ENCODE peak calls at places on chromosome 10, in nine cellular contexts. One of them, this sample, is unnamed.

GRCh38 chr10:5442056-5442989 is 30.0 kb downstream of the NET1 start:
- DNase-seq in NCI-H460: peak; percentile 40
- DNase-seq in fibroblast of mammary gland: peak; percentile 68
- DNase-seq in effector memory CD4-positive, alpha-beta T cell: no peak
- DNase-seq in omental fat pad: no peak
- DNase-seq in cortex of kidney: no peak
- DNase-seq in activated T-helper 1 cell treated with anti-CD3 and anti-CD28 coated beads, Interleukin-12 subunit alpha, Interleukin-12 subunit beta, Interleukin-2, Interleukin-4 antibody, amounts not matched to agents 30 ng/mL and 10 ng/mL and 1 ng/mL, durations not matched to agents 14 hours and 24 hours and 36 hours: peak; percentile 27
- DNase-seq in stimulated activated CD8-positive, alpha-beta memory T cell treated with anti-CD3 and anti-CD28 coated beads, Interleukin-7, amount 100 ng/mL, for 4 hours: no peak
- DNase-seq in heart left ventricle: no peak
- DNase-seq in this sample: no peak

GRCh38 chr10:132185601-132186487 is 904 bp upstream of the DPYSL4 start:
- DNase-seq in omental fat pad: no peak
- DNase-seq in activated T-helper 1 cell treated with anti-CD3 and anti-CD28 coated beads, Interleukin-12 subunit alpha, Interleukin-12 subunit beta, Interleukin-2, Interleukin-4 antibody, amounts not matched to agents 30 ng/mL and 10 ng/mL and 1 ng/mL, durations not matched to agents 14 hours and 24 hours and 36 hours: peak; percentile 68
- DNase-seq in effector memory CD4-positive, alpha-beta T cell: peak; percentile 22
- DNase-seq in cortex of kidney: no peak
- DNase-seq in stimulated activated CD8-positive, alpha-beta memory T cell treated with anti-CD3 and anti-CD28 coated beads, Interleukin-7, amount 100 ng/mL, for 4 hours: peak; percentile 20
- DNase-seq in heart left ventricle: no peak
- DNase-seq in fibroblast of mammary gland: no peak
- DNase-seq in NCI-H460: no peak
- DNase-seq in this sample: peak; percentile 23

GRCh38 chr10:52615756-52616419 is 156.7 kb downstream of the MBL2 start:
- DNase-seq in stimulated activated CD8-positive, alpha-beta memory T cell treated with anti-CD3 and anti-CD28 coated beads, Interleukin-7, amount 100 ng/mL, for 4 hours: no peak
- DNase-seq in activated T-helper 1 cell treated with anti-CD3 and anti-CD28 coated beads, Interleukin-12 subunit alpha, Interleukin-12 subunit beta, Interleukin-2, Interleukin-4 antibody, amounts not matched to agents 30 ng/mL and 10 ng/mL and 1 ng/mL, durations not matched to agents 14 hours and 24 hours and 36 hours: no peak
- DNase-seq in omental fat pad: no peak
- DNase-seq in cortex of kidney: no peak
- DNase-seq in heart left ventricle: no peak
- DNase-seq in fibroblast of mammary gland: peak; percentile 9
- DNase-seq in NCI-H460: no peak
- DNase-seq in effector memory CD4-positive, alpha-beta T cell: no peak
- DNase-seq in this sample: no peak

GRCh38 chr10:132328738-132329137 is 3.3 kb upstream of the LRRC27 start:
- DNase-seq in effector memory CD4-positive, alpha-beta T cell: no peak
- DNase-seq in cortex of kidney: no peak
- DNase-seq in fibroblast of mammary gland: peak; percentile 57
- DNase-seq in NCI-H460: no peak
- DNase-seq in activated T-helper 1 cell treated with anti-CD3 and anti-CD28 coated beads, Interleukin-12 subunit alpha, Interleukin-12 subunit beta, Interleukin-2, Interleukin-4 antibody, amounts not matched to agents 30 ng/mL and 10 ng/mL and 1 ng/mL, durations not matched to agents 14 hours and 24 hours and 36 hours: no peak
- DNase-seq in omental fat pad: no peak
- DNase-seq in heart left ventricle: peak; percentile 38
- DNase-seq in stimulated activated CD8-positive, alpha-beta memory T cell treated with anti-CD3 and anti-CD28 coated beads, Interleukin-7, amount 100 ng/mL, for 4 hours: no peak
- DNase-seq in this sample: no peak

GRCh38 chr10:75528392-75528791 is 97.0 kb downstream of the LRMDA start:
- DNase-seq in cortex of kidney: no peak
- DNase-seq in fibroblast of mammary gland: peak; percentile 47
- DNase-seq in stimulated activated CD8-positive, alpha-beta memory T cell treated with anti-CD3 and anti-CD28 coated beads, Interleukin-7, amount 100 ng/mL, for 4 hours: no peak
- DNase-seq in heart left ventricle: no peak
- DNase-seq in NCI-H460: no peak
- DNase-seq in effector memory CD4-positive, alpha-beta T cell: no peak
- DNase-seq in omental fat pad: no peak
- DNase-seq in activated T-helper 1 cell treated with anti-CD3 and anti-CD28 coated beads, Interleukin-12 subunit alpha, Interleukin-12 subunit beta, Interleukin-2, Interleukin-4 antibody, amounts not matched to agents 30 ng/mL and 10 ng/mL and 1 ng/mL, durations not matched to agents 14 hours and 24 hours and 36 hours: no peak
- DNase-seq in this sample: no peak

GRCh38 chr10:27742926-27743735 is 2.5 kb downstream of the MKX start:
- DNase-seq in activated T-helper 1 cell treated with anti-CD3 and anti-CD28 coated beads, Interleukin-12 subunit alpha, Interleukin-12 subunit beta, Interleukin-2, Interleukin-4 antibody, amounts not matched to agents 30 ng/mL and 10 ng/mL and 1 ng/mL, durations not matched to agents 14 hours and 24 hours and 36 hours: no peak
- DNase-seq in heart left ventricle: no peak
- DNase-seq in omental fat pad: no peak
- DNase-seq in cortex of kidney: no peak
- DNase-seq in fibroblast of mammary gland: no peak
- DNase-seq in NCI-H460: no peak
- DNase-seq in effector memory CD4-positive, alpha-beta T cell: no peak
- DNase-seq in stimulated activated CD8-positive, alpha-beta memory T cell treated with anti-CD3 and anti-CD28 coated beads, Interleukin-7, amount 100 ng/mL, for 4 hours: no peak
- DNase-seq in this sample: no peak

GRCh38 chr10:133013478-133013877 is 71.1 kb upstream of the CFAP46 start:
- DNase-seq in heart left ventricle: peak; percentile 27
- DNase-seq in activated T-helper 1 cell treated with anti-CD3 and anti-CD28 coated beads, Interleukin-12 subunit alpha, Interleukin-12 subunit beta, Interleukin-2, Interleukin-4 antibody, amounts not matched to agents 30 ng/mL and 10 ng/mL and 1 ng/mL, durations not matched to agents 14 hours and 24 hours and 36 hours: no peak
- DNase-seq in NCI-H460: no peak
- DNase-seq in fibroblast of mammary gland: no peak
- DNase-seq in omental fat pad: no peak
- DNase-seq in cortex of kidney: no peak
- DNase-seq in effector memory CD4-positive, alpha-beta T cell: no peak
- DNase-seq in stimulated activated CD8-positive, alpha-beta memory T cell treated with anti-CD3 and anti-CD28 coated beads, Interleukin-7, amount 100 ng/mL, for 4 hours: no peak
- DNase-seq in this sample: no peak

GRCh38 chr10:132407846-132408278 is 10.9 kb downstream of the PWWP2B start:
- DNase-seq in fibroblast of mammary gland: no peak
- DNase-seq in omental fat pad: no peak
- DNase-seq in heart left ventricle: peak; percentile 44
- DNase-seq in NCI-H460: no peak
- DNase-seq in activated T-helper 1 cell treated with anti-CD3 and anti-CD28 coated beads, Interleukin-12 subunit alpha, Interleukin-12 subunit beta, Interleukin-2, Interleukin-4 antibody, amounts not matched to agents 30 ng/mL and 10 ng/mL and 1 ng/mL, durations not matched to agents 14 hours and 24 hours and 36 hours: no peak
- DNase-seq in effector memory CD4-positive, alpha-beta T cell: no peak
- DNase-seq in cortex of kidney: no peak
- DNase-seq in stimulated activated CD8-positive, alpha-beta memory T cell treated with anti-CD3 and anti-CD28 coated beads, Interleukin-7, amount 100 ng/mL, for 4 hours: no peak
- DNase-seq in this sample: no peak

GRCh38 chr10:120514035-120514620 is 57.1 kb downstream of the PLPP4 start:
- DNase-seq in NCI-H460: peak; percentile 9
- DNase-seq in heart left ventricle: no peak
- DNase-seq in stimulated activated CD8-positive, alpha-beta memory T cell treated with anti-CD3 and anti-CD28 coated beads, Interleukin-7, amount 100 ng/mL, for 4 hours: no peak
- DNase-seq in omental fat pad: no peak
- DNase-seq in effector memory CD4-positive, alpha-beta T cell: no peak
- DNase-seq in fibroblast of mammary gland: peak; percentile 30
- DNase-seq in activated T-helper 1 cell treated with anti-CD3 and anti-CD28 coated beads, Interleukin-12 subunit alpha, Interleukin-12 subunit beta, Interleukin-2, Interleukin-4 antibody, amounts not matched to agents 30 ng/mL and 10 ng/mL and 1 ng/mL, durations not matched to agents 14 hours and 24 hours and 36 hours: no peak
- DNase-seq in cortex of kidney: no peak
- DNase-seq in this sample: no peak

GRCh38 chr10:99276848-99277486 is 41.3 kb upstream of the HPSE2 start:
- DNase-seq in fibroblast of mammary gland: peak; percentile 43
- DNase-seq in stimulated activated CD8-positive, alpha-beta memory T cell treated with anti-CD3 and anti-CD28 coated beads, Interleukin-7, amount 100 ng/mL, for 4 hours: no peak
- DNase-seq in cortex of kidney: no peak
- DNase-seq in NCI-H460: peak; percentile 23
- DNase-seq in activated T-helper 1 cell treated with anti-CD3 and anti-CD28 coated beads, Interleukin-12 subunit alpha, Interleukin-12 subunit beta, Interleukin-2, Interleukin-4 antibody, amounts not matched to agents 30 ng/mL and 10 ng/mL and 1 ng/mL, durations not matched to agents 14 hours and 24 hours and 36 hours: no peak
- DNase-seq in omental fat pad: no peak
- DNase-seq in heart left ventricle: no peak
- DNase-seq in effector memory CD4-positive, alpha-beta T cell: no peak
- DNase-seq in this sample: no peak

GRCh38 chr10:123478112-123478511 is 188.0 kb upstream of the GPR26 start:
- DNase-seq in cortex of kidney: no peak
- DNase-seq in omental fat pad: no peak
- DNase-seq in fibroblast of mammary gland: no peak
- DNase-seq in heart left ventricle: no peak
- DNase-seq in effector memory CD4-positive, alpha-beta T cell: no peak
- DNase-seq in NCI-H460: no peak
- DNase-seq in activated T-helper 1 cell treated with anti-CD3 and anti-CD28 coated beads, Interleukin-12 subunit alpha, Interleukin-12 subunit beta, Interleukin-2, Interleukin-4 antibody, amounts not matched to agents 30 ng/mL and 10 ng/mL and 1 ng/mL, durations not matched to agents 14 hours and 24 hours and 36 hours: no peak
- DNase-seq in stimulated activated CD8-positive, alpha-beta memory T cell treated with anti-CD3 and anti-CD28 coated beads, Interleukin-7, amount 100 ng/mL, for 4 hours: no peak
- DNase-seq in this sample: no peak

GRCh38 chr10:114359953-114360345 is 44.4 kb downstream of the AFAP1L2 start:
- DNase-seq in omental fat pad: no peak
- DNase-seq in NCI-H460: no peak
- DNase-seq in effector memory CD4-positive, alpha-beta T cell: no peak
- DNase-seq in cortex of kidney: no peak
- DNase-seq in activated T-helper 1 cell treated with anti-CD3 and anti-CD28 coated beads, Interleukin-12 subunit alpha, Interleukin-12 subunit beta, Interleukin-2, Interleukin-4 antibody, amounts not matched to agents 30 ng/mL and 10 ng/mL and 1 ng/mL, durations not matched to agents 14 hours and 24 hours and 36 hours: no peak
- DNase-seq in heart left ventricle: no peak
- DNase-seq in fibroblast of mammary gland: no peak
- DNase-seq in stimulated activated CD8-positive, alpha-beta memory T cell treated with anti-CD3 and anti-CD28 coated beads, Interleukin-7, amount 100 ng/mL, for 4 hours: no peak
- DNase-seq in this sample: no peak

GRCh38 chr10:26448706-26449435 is 10.7 kb downstream of the APBB1IP start:
- DNase-seq in heart left ventricle: no peak
- DNase-seq in effector memory CD4-positive, alpha-beta T cell: peak; percentile 67
- DNase-seq in NCI-H460: no peak
- DNase-seq in activated T-helper 1 cell treated with anti-CD3 and anti-CD28 coated beads, Interleukin-12 subunit alpha, Interleukin-12 subunit beta, Interleukin-2, Interleukin-4 antibody, amounts not matched to agents 30 ng/mL and 10 ng/mL and 1 ng/mL, durations not matched to agents 14 hours and 24 hours and 36 hours: peak; percentile 79
- DNase-seq in cortex of kidney: no peak
- DNase-seq in stimulated activated CD8-positive, alpha-beta memory T cell treated with anti-CD3 and anti-CD28 coated beads, Interleukin-7, amount 100 ng/mL, for 4 hours: peak; percentile 47
- DNase-seq in fibroblast of mammary gland: no peak
- DNase-seq in omental fat pad: no peak
- DNase-seq in this sample: peak; percentile 65

GRCh38 chr10:112666070-112666469 is 219.1 kb downstream of the VTI1A start:
- DNase-seq in activated T-helper 1 cell treated with anti-CD3 and anti-CD28 coated beads, Interleukin-12 subunit alpha, Interleukin-12 subunit beta, Interleukin-2, Interleukin-4 antibody, amounts not matched to agents 30 ng/mL and 10 ng/mL and 1 ng/mL, durations not matched to agents 14 hours and 24 hours and 36 hours: no peak
- DNase-seq in stimulated activated CD8-positive, alpha-beta memory T cell treated with anti-CD3 and anti-CD28 coated beads, Interleukin-7, amount 100 ng/mL, for 4 hours: no peak
- DNase-seq in effector memory CD4-positive, alpha-beta T cell: no peak
- DNase-seq in NCI-H460: no peak
- DNase-seq in fibroblast of mammary gland: no peak
- DNase-seq in omental fat pad: no peak
- DNase-seq in cortex of kidney: no peak
- DNase-seq in heart left ventricle: no peak
- DNase-seq in this sample: no peak